ENCODE peak calls at places on chromosomes 6 and 20, in seven cellular contexts. U is GM10248; P is tibial nerve; R is HCT116; M is endothelial cell; Q is stimulated activated CD4-positive, alpha-beta T cell treated with anti-CD3 and anti-CD28 coated beads, Interleukin-1b, Interleukin-23, amount 100 ng/mL, for 24 hours; O is astrocyte of the spinal cord. E is an unnamed sample.

GRCh38 chr6:33171889-33172203 is 20.4 kb downstream of the COL11A2 start:
- DNase-seq in U (no peak), P (no peak), R (no peak), M (no peak), Q (no peak), O (no peak), E (no peak)

GRCh38 chr20:58141971-58142842 is 86.2 kb downstream of the ANKRD60 start:
- DNase-seq in U (no peak), P (no peak), R (no peak), M (no peak), Q (no peak), O (no peak), E (no peak)

GRCh38 chr6:72699142-72699541 is 77.3 kb downstream of the KCNQ5 start:
- DNase-seq in U (no peak), P (no peak), R (no peak), M (no peak), Q (no peak), O (no peak), E (no peak)

GRCh38 chr6:149903938-149904611 is 6.2 kb upstream of the RAET1E start:
- DNase-seq in U (no peak), P (no peak), R (no peak), M (no peak), Q (no peak), O (no peak), E (no peak)

GRCh38 chr6:166145751-166146150 is 21.9 kb downstream of the TBXT start:
- DNase-seq in U (no peak), P (no peak), R (no peak), M (no peak), Q (no peak), O (no peak), E (no peak)

GRCh38 chr6:36759177-36759757 is 61.6 kb downstream of the RAB44 start:
- DNase-seq in U (peak), P (peak), R (peak), M (peak), Q (peak), O (peak), E (peak)

GRCh38 chr6:99611148-99611547 is 4.5 kb downstream of the PRDM13 start:
- DNase-seq in U (peak), P (no peak), R (no peak), M (no peak), Q (no peak), O (no peak), E (no peak)

GRCh38 chr6:2108700-2109306 is 136.6 kb downstream of the GMDS start:
- DNase-seq in U (no peak), P (no peak), R (no peak), M (no peak), Q (no peak), O (peak), E (no peak)

GRCh38 chr6:111417181-111417585 is 65.8 kb downstream of the REV3L start:
- DNase-seq in U (no peak), P (peak), R (no peak), M (no peak), Q (no peak), O (peak), E (no peak)

GRCh38 chr6:74953708-74954107 is 252.1 kb downstream of the COL12A1 start:
- DNase-seq in U (no peak), P (no peak), R (no peak), M (no peak), Q (no peak), O (no peak), E (no peak)

GRCh38 chr6:145749632-145750031 is 14.3 kb upstream of the EPM2A start:
- DNase-seq in U (peak), P (no peak), R (no peak), M (no peak), Q (no peak), O (peak), E (no peak)

GRCh38 chr6:102907181-102907580 is 1513.7 kb downstream of the GRIK2 start:
- DNase-seq in U (no peak), P (no peak), R (no peak), M (no peak), Q (no peak), O (no peak), E (no peak)

GRCh38 chr6:150616581-150616980 is 16.9 kb downstream of the PLEKHG1 start:
- DNase-seq in U (no peak), P (no peak), R (no peak), M (no peak), Q (no peak), O (no peak), E (no peak)

GRCh38 chr6:168149015-168149414 is 70.0 kb upstream of the FRMD1 start:
- DNase-seq in U (no peak), P (no peak), R (no peak), M (no peak), Q (no peak), O (no peak), E (no peak)

GRCh38 chr20:6160736-6161135 is 37.9 kb upstream of the FERMT1 start:
- DNase-seq in U (no peak), P (no peak), R (no peak), M (no peak), Q (no peak), O (no peak), E (no peak)

GRCh38 chr20:2295886-2296544 is at the start of gene TGM3:
- DNase-seq in U (no peak), P (no peak), R (no peak), M (no peak), Q (no peak), O (no peak), E (no peak)

GRCh38 chr20:32091888-32092346 is 17.6 kb upstream of the TM9SF4 start:
- DNase-seq in U (peak), P (peak), R (peak), M (peak), Q (peak), O (peak), E (no peak)